ENCODE peak calls at places on chromosomes 4 and X, in six cellular contexts. Z is cardiac fibroblast, U is GM12865, H is NCI-H2029, A is Calu3, G is ecto neural progenitor cell. T is an unnamed sample.

GRCh38 chrX:30308263-30309138 is 689 bp downstream of the NR0B1 start:
- DNase-seq in Z (no peak), U (peak; percentile 13), H (no peak), A (no peak), G (peak; percentile 56), T (no peak)

GRCh38 chrX:106670631-106671030 is 55.9 kb upstream of the RNF128 start:
- DNase-seq in Z (peak; percentile 9), U (no peak), H (no peak), A (no peak), G (no peak), T (no peak)

GRCh38 chr4:106132045-106132444 is 184.0 kb downstream of the TBCK start:
- DNase-seq in Z (no peak), U (no peak), H (no peak), A (no peak), G (no peak), T (no peak)

GRCh38 chrX:123878177-123878576 is 18.3 kb downstream of the XIAP start:
- DNase-seq in Z (peak; percentile 31), U (peak; percentile 61), H (no peak), A (no peak), G (no peak), T (no peak)

GRCh38 chr4:182736207-182736606 is 181.0 kb downstream of the DCTD start:
- DNase-seq in Z (no peak), U (no peak), H (no peak), A (no peak), G (no peak), T (no peak)

GRCh38 chr4:8506373-8507250 is 66.0 kb downstream of the TRMT44 start:
- DNase-seq in Z (no peak), U (no peak), H (no peak), A (no peak), G (peak; percentile 70), T (no peak)

GRCh38 chr4:151409470-151410313 is 716 bp downstream of the FHIP1A start:
- DNase-seq in Z (peak; percentile 22), U (no peak), H (no peak), A (peak; percentile 75), G (peak; percentile 66), T (peak; percentile 23)

GRCh38 chr4:14564281-14564680 is 438.0 kb upstream of the CPEB2 start:
- DNase-seq in Z (no peak), U (no peak), H (no peak), A (no peak), G (no peak), T (no peak)

GRCh38 chr4:113869743-113870375 is 108.3 kb upstream of the CAMK2D start:
- DNase-seq in Z (peak; percentile 88), U (peak; percentile 74), H (no peak), A (no peak), G (no peak), T (peak; percentile 42)

GRCh38 chrX:154648931-154649863 is 4.2 kb downstream of the CTAG2 start:
- DNase-seq in Z (no peak), U (no peak), H (no peak), A (no peak), G (no peak), T (no peak)

GRCh38 chr4:136873555-136873954 is 658.7 kb downstream of the PCDH18 start:
- DNase-seq in Z (no peak), U (no peak), H (no peak), A (no peak), G (no peak), T (no peak)

GRCh38 chr4:104531390-104531789 is 36.7 kb upstream of the CXXC4 start:
- DNase-seq in Z (no peak), U (no peak), H (no peak), A (no peak), G (no peak), T (peak; percentile 5)

GRCh38 chr4:86934772-86935498 is at the start of gene AFF1:
- DNase-seq in Z (peak; percentile 91), U (peak; percentile 98), H (peak; percentile 89), A (peak; percentile 88), G (peak; percentile 95), T (peak; percentile 96)

GRCh38 chrX:133849676-133850075 is 135.7 kb downstream of the GPC3 start:
- DNase-seq in Z (no peak), U (no peak), H (no peak), A (no peak), G (no peak), T (no peak)